ENCODE peak calls at places on chromosomes 4 and X, in nine cellular contexts. D, K, T, F, R, C, N, A and P are unnamed samples.
A peak's percentile ranks its signal among the peaks of the same experiment; 100 is the strongest.

GRCh38 chr4:40923326-40924095 is 173.8 kb downstream of the NSUN7 start:
- ATAC-seq in K (no peak), T (no peak), F (no peak), R (no peak), N (peak; percentile 11), D (no peak), C (no peak), A (no peak), P (no peak)

GRCh38 chr4:56728512-56728911 is 47.4 kb upstream of the HOPX start:
- ATAC-seq in C (peak; percentile 70), D (no peak), R (peak; percentile 92), K (no peak), F (no peak), T (no peak), N (peak; percentile 90), A (no peak), P (no peak)

GRCh38 chr4:144646523-144647094 is 653 bp downstream of the HHIP start:
- ATAC-seq in A (peak; percentile 37), T (peak; percentile 29), K (no peak), R (peak; percentile 53), C (no peak), N (peak; percentile 38), D (peak; percentile 85), F (peak; percentile 70), P (no peak)

GRCh38 chr4:88211473-88212252 is 53.2 kb upstream of the ABCG2 start:
- ATAC-seq in T (peak; percentile 41), F (no peak), R (peak; percentile 41), C (peak; percentile 93), K (no peak), A (peak; percentile 62), D (peak; percentile 64), N (peak; percentile 61), P (no peak)

GRCh38 chr4:84455697-84456096 is 43.4 kb downstream of the NKX6-1 start:
- ATAC-seq in A (no peak), R (no peak), C (no peak), N (peak; percentile 60), K (no peak), T (no peak), F (no peak), D (no peak), P (no peak)

GRCh38 chr4:1582227-1582626 is 101.9 kb downstream of the FAM53A start:
- ATAC-seq in F (no peak), K (no peak), C (peak; percentile 62), D (no peak), R (no peak), A (no peak), T (no peak), N (no peak), P (no peak)

GRCh38 chr4:105558277-105558676 is 5.9 kb downstream of the ARHGEF38 start:
- ATAC-seq in A (no peak), R (no peak), C (no peak), K (no peak), F (no peak), N (no peak), T (no peak), D (no peak), P (no peak)

GRCh38 chr4:112751447-112751846 is 114.5 kb downstream of the LARP7 start:
- ATAC-seq in N (no peak), D (no peak), F (no peak), A (no peak), C (no peak), T (no peak), K (no peak), R (no peak), P (no peak)

GRCh38 chr4:48796927-48797679 is 17.0 kb upstream of the FRYL start:
- ATAC-seq in C (no peak), T (no peak), K (no peak), F (no peak), A (no peak), R (no peak), N (no peak), D (no peak), P (no peak)

GRCh38 chr4:64594723-64595122 is 185.5 kb upstream of the TECRL start:
- ATAC-seq in F (no peak), A (no peak), R (no peak), D (no peak), K (no peak), C (no peak), N (no peak), T (no peak), P (no peak)

GRCh38 chrX:119479845-119480244 is 11.6 kb downstream of the SLC25A5 start:
- ATAC-seq in T (no peak), A (no peak), D (no peak), R (no peak), C (no peak), F (no peak), K (no peak), N (no peak), P (no peak)

GRCh38 chr4:108181704-108182103 is 13.0 kb upstream of the LEF1 start:
- ATAC-seq in R (no peak), C (no peak), N (no peak), A (peak; percentile 38), K (no peak), D (peak; percentile 91), F (no peak), T (no peak), P (peak; percentile 46)

GRCh38 chr4:149980941-149981340 is 97.3 kb upstream of the DCLK2 start:
- ATAC-seq in T (peak; percentile 58), N (peak; percentile 60), A (no peak), R (no peak), F (peak; percentile 79), K (no peak), D (peak; percentile 65), C (peak; percentile 89), P (peak; percentile 34)

GRCh38 chrX:41781500-41781899 is 57.5 kb downstream of the GPR82 start:
- ATAC-seq in T (peak; percentile 64), R (no peak), D (peak; percentile 62), N (peak; percentile 62), C (peak; percentile 85), K (peak; percentile 60), A (peak; percentile 52), F (peak; percentile 62), P (peak; percentile 47)

GRCh38 chrX:22958250-22958649 is 41.5 kb upstream of the DDX53 start:
- ATAC-seq in T (no peak), K (no peak), C (no peak), F (no peak), A (no peak), N (no peak), D (no peak), R (no peak), P (no peak)

GRCh38 chr4:663046-663437 is 11.0 kb downstream of the ATP5ME start:
- ATAC-seq in R (peak; percentile 6), K (no peak), A (no peak), F (peak; percentile 4), N (no peak), C (no peak), T (no peak), D (no peak), P (peak; percentile 20)

GRCh38 chrX:103792916-103793540 is 16.4 kb downstream of the PLP1 start:
- ATAC-seq in D (no peak), N (no peak), K (no peak), R (no peak), A (no peak), C (no peak), F (no peak), T (no peak), P (no peak)

GRCh38 chr4:110138546-110138945 is 59.9 kb downstream of the ELOVL6 start:
- ATAC-seq in R (no peak), A (no peak), C (no peak), T (no peak), K (no peak), N (no peak), F (no peak), D (no peak), P (no peak)

GRCh38 chr4:167025651-167026050 is 208.6 kb downstream of the SPOCK3 start:
- ATAC-seq in T (no peak), A (no peak), C (no peak), F (no peak), R (peak; percentile 30), N (no peak), D (no peak), K (no peak), P (no peak)

GRCh38 chr4:122672091-122672490 is 51.2 kb upstream of the IL21 start:
- ATAC-seq in F (no peak), D (no peak), A (no peak), K (no peak), R (no peak), C (no peak), N (no peak), T (no peak), P (no peak)

GRCh38 chr4:13963601-13964000 is 336.1 kb upstream of the BOD1L1 start:
- ATAC-seq in N (no peak), A (no peak), D (no peak), R (no peak), C (no peak), K (no peak), T (no peak), F (no peak), P (no peak)

GRCh38 chrX:123320622-123321021 is 136.5 kb downstream of the GRIA3 start:
- ATAC-seq in K (no peak), D (no peak), R (no peak), F (no peak), T (no peak), A (no peak), N (no peak), C (no peak), P (no peak)